ENCODE peak calls at places on chromosome 10, in four cellular contexts. F is K562, E is A549, G is HepG2. L is an unnamed sample.
A peak's percentile ranks its signal among the peaks of the same experiment; 100 is the strongest.

GRCh38 chr10:14547826-14548225 is 217.1 kb upstream of the FRMD4A start:
- DNase-seq in F (peak; percentile 14), E (no peak), G (no peak), L (no peak)

GRCh38 chr10:19832624-19833507 is 16.6 kb downstream of the PLXDC2 start:
- DNase-seq in F (no peak), E (no peak), G (no peak), L (no peak)

GRCh38 chr10:75466886-75467285 is 35.5 kb downstream of the LRMDA start:
- DNase-seq in F (no peak), E (no peak), G (no peak), L (no peak)

GRCh38 chr10:8033812-8034665 is 20.4 kb upstream of the GATA3 start:
- DNase-seq in F (no peak), E (no peak), G (no peak), L (no peak)

GRCh38 chr10:84194424-84195043 is at the start of gene CDHR1:
- DNase-seq in F (peak; percentile 80), E (no peak), G (no peak), L (no peak)

GRCh38 chr10:7491230-7491629 is 80.4 kb upstream of the SFMBT2 start:
- DNase-seq in F (no peak), E (no peak), G (no peak), L (no peak)

GRCh38 chr10:122140941-122141623 is 130.0 kb upstream of the BTBD16 start:
- DNase-seq in F (no peak), E (peak; percentile 98), G (peak; percentile 27), L (peak; percentile 94)

GRCh38 chr10:19629559-19629958 is 186.7 kb upstream of the PLXDC2 start:
- DNase-seq in F (no peak), E (peak; percentile 17), G (no peak), L (peak; percentile 67)

GRCh38 chr10:104193787-104194186 is 38.4 kb downstream of the CFAP43 start:
- DNase-seq in F (no peak), E (no peak), G (no peak), L (no peak)

GRCh38 chr10:89392974-89393373 is 551 bp downstream of the IFIT1 start:
- DNase-seq in F (no peak), E (peak; percentile 16), G (no peak), L (peak; percentile 92)

GRCh38 chr10:89916481-89916880 is 215.1 kb downstream of the KIF20B start:
- DNase-seq in F (no peak), E (no peak), G (no peak), L (no peak)

GRCh38 chr10:71582019-71582418 is 137.6 kb downstream of the C10orf105 start:
- DNase-seq in F (peak; percentile 51), E (peak; percentile 26), G (no peak), L (peak; percentile 49)

GRCh38 chr10:92572362-92573090 is 1.4 kb downstream of the IDE start:
- DNase-seq in F (peak; percentile 25), E (no peak), G (no peak), L (no peak)

GRCh38 chr10:62613429-62613828 is 191.1 kb upstream of the ADO start:
- DNase-seq in F (no peak), E (peak; percentile 31), G (no peak), L (peak; percentile 79)

GRCh38 chr10:14146005-14146404 is 184.7 kb downstream of the FRMD4A start:
- DNase-seq in F (no peak), E (no peak), G (no peak), L (peak; percentile 95)

GRCh38 chr10:93261089-93261488 is 187.4 kb downstream of the CYP26A1 start:
- DNase-seq in F (no peak), E (no peak), G (no peak), L (no peak)

GRCh38 chr10:51077507-51077906 is 3.2 kb downstream of the PRKG1 start:
- DNase-seq in F (no peak), E (no peak), G (no peak), L (no peak)

GRCh38 chr10:93436577-93436976 is 45.6 kb downstream of the MYOF start:
- DNase-seq in F (no peak), E (peak; percentile 81), G (no peak), L (peak; percentile 97)

GRCh38 chr10:89553064-89553734 is 17.8 kb upstream of the SLC16A12 start:
- DNase-seq in F (no peak), E (peak; percentile 81), G (peak; percentile 37), L (peak; percentile 97)

GRCh38 chr10:24882047-24882698 is 70.2 kb downstream of the PRTFDC1 start:
- DNase-seq in F (no peak), E (no peak), G (no peak), L (peak; percentile 60)

GRCh38 chr10:17883621-17884020 is 68.1 kb upstream of the SLC39A12 start:
- DNase-seq in F (no peak), E (no peak), G (no peak), L (no peak)

GRCh38 chr10:84829121-84829520 is 500.7 kb downstream of the CCSER2 start:
- DNase-seq in F (no peak), E (no peak), G (no peak), L (no peak)

GRCh38 chr10:90751107-90751997 is 106.5 kb downstream of the HTR7 start:
- DNase-seq in F (peak; percentile 58), E (peak; percentile 56), G (peak; percentile 49), L (peak; percentile 42)

GRCh38 chr10:96585726-96586418 is 940 bp downstream of the TM9SF3 start:
- DNase-seq in F (no peak), E (no peak), G (no peak), L (peak; percentile 7)

GRCh38 chr10:102435529-102436233 is 3.3 kb upstream of the CUEDC2 start:
- DNase-seq in F (peak; percentile 87), E (no peak), G (no peak), L (no peak)

GRCh38 chr10:87660484-87661133 is 931 bp downstream of the PAPSS2 start:
- DNase-seq in F (peak; percentile 40), E (peak; percentile 41), G (no peak), L (peak; percentile 79)

GRCh38 chr10:84996580-84996979 is 668.2 kb downstream of the CCSER2 start:
- DNase-seq in F (no peak), E (no peak), G (no peak), L (no peak)

GRCh38 chr10:91798736-91799579 is 732 bp downstream of the TNKS2 start:
- DNase-seq in F (peak; percentile 27), E (peak; percentile 26), G (peak; percentile 28), L (peak; percentile 50)

GRCh38 chr10:36634916-36635315 is 490.5 kb upstream of the ANKRD30A start:
- DNase-seq in F (no peak), E (no peak), G (no peak), L (peak; percentile 76)

GRCh38 chr10:104351067-104351681 is 2.5 kb upstream of the CFAP58 start:
- DNase-seq in F (no peak), E (no peak), G (no peak), L (peak; percentile 75)

GRCh38 chr10:84452006-84452405 is 123.6 kb downstream of the CCSER2 start:
- DNase-seq in F (no peak), E (peak; percentile 18), G (no peak), L (peak; percentile 82)

GRCh38 chr10:43073191-43073590 is 3.7 kb upstream of the RET start:
- DNase-seq in F (no peak), E (no peak), G (no peak), L (no peak)

GRCh38 chr10:98045785-98046389 is 15.5 kb upstream of the CRTAC1 start:
- DNase-seq in F (peak; percentile 56), E (peak; percentile 74), G (peak; percentile 52), L (peak; percentile 40)

GRCh38 chr10:133306097-133306476 is 2.6 kb downstream of the TUBGCP2 start:
- DNase-seq in F (no peak), E (no peak), G (no peak), L (no peak)

GRCh38 chr10:133307776-133308430 is 769 bp downstream of the TUBGCP2 start:
- DNase-seq in F (peak; percentile 31), E (peak; percentile 86), G (peak; percentile 83), L (peak; percentile 58)

GRCh38 chr10:133309111-133309719 is 501 bp downstream of the ZNF511 start:
- DNase-seq in F (peak; percentile 94), E (peak; percentile 95), G (peak; percentile 60), L (peak; percentile 85)

GRCh38 chr10:133308431-133309110 is at the start of the genes TUBGCP2 and ZNF511:
- DNase-seq in F (peak; percentile 79), E (peak; percentile 87), G (peak; percentile 55), L (peak; percentile 79)

GRCh38 chr10:133306941-133307379 is 1.7 kb downstream of the TUBGCP2 start:
- DNase-seq in F (peak; percentile 23), E (no peak), G (no peak), L (no peak)
- TF ChIP-seq MAZ in F (no peak), E (no peak), G (no peak), L (no peak)

GRCh38 chr10:119640384-119640783 is 10.8 kb upstream of the BAG3 start:
- DNase-seq in F (no peak), E (no peak), G (no peak), L (no peak)
- H3K4me2 ChIP-seq in F (no peak overlapping the region), E (no peak overlapping the region), G (peak overlapping the region; percentile 89), L (no peak overlapping the region)

DNA sequence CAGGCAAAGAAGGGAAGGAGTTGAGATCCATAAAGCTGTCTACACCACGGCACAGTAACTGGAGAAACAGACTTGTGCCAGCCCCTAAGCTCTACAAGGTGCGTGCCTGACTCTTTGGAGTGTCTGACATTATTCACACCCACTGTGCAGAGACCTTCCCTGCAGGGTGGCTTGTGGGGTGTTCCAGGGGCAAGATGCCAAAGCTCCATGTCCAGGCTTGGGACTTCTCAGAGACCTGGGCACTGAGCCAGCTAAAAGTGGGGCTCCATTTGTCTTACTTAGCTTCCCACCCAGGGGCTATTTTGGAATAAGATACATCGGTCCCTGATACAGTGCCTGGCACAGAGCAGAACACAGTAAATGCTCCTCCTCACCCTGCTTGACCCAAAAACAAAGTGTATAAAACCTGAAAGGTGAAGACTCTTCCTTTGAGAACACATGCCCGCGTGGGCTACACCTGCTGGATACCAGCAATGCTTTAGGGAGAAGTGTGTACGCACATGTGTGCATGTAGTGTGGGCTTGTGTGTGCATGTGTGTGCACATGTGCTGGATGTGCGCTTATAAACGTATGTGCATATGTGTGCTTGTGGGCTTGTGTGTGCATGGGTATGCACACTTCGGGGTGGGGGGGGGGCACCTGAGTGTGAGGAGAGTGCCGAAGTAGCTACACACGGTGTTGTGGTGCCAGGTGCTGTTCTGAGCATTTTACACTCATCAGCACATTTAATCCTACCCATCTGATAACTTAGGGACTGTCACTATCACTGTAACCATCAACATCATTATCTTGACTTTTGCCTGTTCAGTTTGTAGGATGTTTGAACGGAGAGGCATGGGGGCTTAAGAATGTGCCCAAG is 143.0 kb downstream of the ARHGAP22 start:
- DNase-seq in F (no peak), E (no peak), G (no peak), L (no peak)
- TF ChIP-seq MAZ in F (no peak), E (no peak), G (no peak), L (no peak)

GRCh38 chr10:535953-536352 is 153.5 kb downstream of the DIP2C start:
- DNase-seq in F (no peak), E (no peak), G (no peak), L (no peak)
- H3K4me2 ChIP-seq in F (no peak overlapping the region), E (no peak overlapping the region), G (no peak overlapping the region), L (no peak overlapping the region)

GRCh38 chr10:110200518-110200917 is 6.9 kb upstream of the MXI1 start:
- DNase-seq in F (no peak), E (no peak), G (no peak), L (no peak)
- TF ChIP-seq MAZ in F (no peak), E (no peak), G (no peak), L (no peak)

L was measured in IMR-90.